ENCODE peak calls at places on chromosomes 5 and 9, in ten cellular contexts. One of them, this sample, is unnamed.

GRCh38 chr9:92617951-92618510 is 51.9 kb downstream of the IPPK start:
- DNase-seq in nephron progenitor cell: no peak
- DNase-seq in stimulated activated CD4-positive, alpha-beta T cell treated with anti-CD3 and anti-CD28 coated beads, TNF-alpha, amount 100 ng/mL, for 1 hour: no peak
- DNase-seq in NCI-H2081: no peak
- DNase-seq in psoas muscle: no peak
- DNase-seq in activated CD4-positive, alpha-beta memory T cell treated with anti-CD3 and anti-CD28 coated beads for 36 hours: no peak
- DNase-seq in anterior cingulate cortex: no peak
- DNase-seq in RCC 7860: no peak
- DNase-seq in CD8-positive, alpha-beta T cell: peak
- DNase-seq in BE2C: no peak
- DNase-seq in this sample: no peak

GRCh38 chr5:36755340-36755739 is 121.2 kb upstream of the NIPBL start:
- DNase-seq in CD8-positive, alpha-beta T cell: no peak
- DNase-seq in activated CD4-positive, alpha-beta memory T cell treated with anti-CD3 and anti-CD28 coated beads for 36 hours: no peak
- DNase-seq in anterior cingulate cortex: no peak
- DNase-seq in stimulated activated CD4-positive, alpha-beta T cell treated with anti-CD3 and anti-CD28 coated beads, TNF-alpha, amount 100 ng/mL, for 1 hour: no peak
- DNase-seq in NCI-H2081: no peak
- DNase-seq in nephron progenitor cell: no peak
- DNase-seq in BE2C: no peak
- DNase-seq in RCC 7860: no peak
- DNase-seq in psoas muscle: no peak
- DNase-seq in this sample: no peak

GRCh38 chr9:113964740-113965095 is 88.6 kb downstream of the ZNF618 start:
- DNase-seq in psoas muscle: no peak
- DNase-seq in CD8-positive, alpha-beta T cell: no peak
- DNase-seq in anterior cingulate cortex: no peak
- DNase-seq in BE2C: no peak
- DNase-seq in NCI-H2081: no peak
- DNase-seq in RCC 7860: no peak
- DNase-seq in nephron progenitor cell: no peak
- DNase-seq in activated CD4-positive, alpha-beta memory T cell treated with anti-CD3 and anti-CD28 coated beads for 36 hours: no peak
- DNase-seq in stimulated activated CD4-positive, alpha-beta T cell treated with anti-CD3 and anti-CD28 coated beads, TNF-alpha, amount 100 ng/mL, for 1 hour: no peak
- DNase-seq in this sample: peak

GRCh38 chr5:56569051-56569450 is 246.3 kb upstream of the MAP3K1 start:
- DNase-seq in anterior cingulate cortex: no peak
- DNase-seq in RCC 7860: no peak
- DNase-seq in activated CD4-positive, alpha-beta memory T cell treated with anti-CD3 and anti-CD28 coated beads for 36 hours: no peak
- DNase-seq in BE2C: no peak
- DNase-seq in CD8-positive, alpha-beta T cell: no peak
- DNase-seq in stimulated activated CD4-positive, alpha-beta T cell treated with anti-CD3 and anti-CD28 coated beads, TNF-alpha, amount 100 ng/mL, for 1 hour: no peak
- DNase-seq in psoas muscle: no peak
- DNase-seq in NCI-H2081: no peak
- DNase-seq in nephron progenitor cell: no peak
- DNase-seq in this sample: no peak

GRCh38 chr9:78054180-78054579 is 22.6 kb upstream of the GNAQ start:
- DNase-seq in nephron progenitor cell: no peak
- DNase-seq in CD8-positive, alpha-beta T cell: peak
- DNase-seq in RCC 7860: no peak
- DNase-seq in psoas muscle: no peak
- DNase-seq in activated CD4-positive, alpha-beta memory T cell treated with anti-CD3 and anti-CD28 coated beads for 36 hours: peak
- DNase-seq in NCI-H2081: no peak
- DNase-seq in anterior cingulate cortex: no peak
- DNase-seq in BE2C: no peak
- DNase-seq in stimulated activated CD4-positive, alpha-beta T cell treated with anti-CD3 and anti-CD28 coated beads, TNF-alpha, amount 100 ng/mL, for 1 hour: no peak
- DNase-seq in this sample: no peak

GRCh38 chr5:141734501-141735231 is 52.6 kb upstream of the ARAP3 start:
- DNase-seq in psoas muscle: no peak
- DNase-seq in stimulated activated CD4-positive, alpha-beta T cell treated with anti-CD3 and anti-CD28 coated beads, TNF-alpha, amount 100 ng/mL, for 1 hour: no peak
- DNase-seq in nephron progenitor cell: peak
- DNase-seq in BE2C: no peak
- DNase-seq in NCI-H2081: no peak
- DNase-seq in anterior cingulate cortex: no peak
- DNase-seq in CD8-positive, alpha-beta T cell: no peak
- DNase-seq in RCC 7860: no peak
- DNase-seq in activated CD4-positive, alpha-beta memory T cell treated with anti-CD3 and anti-CD28 coated beads for 36 hours: peak
- DNase-seq in this sample: no peak

GRCh38 chr9:82761911-82762310 is 301.0 kb downstream of the RASEF start:
- DNase-seq in anterior cingulate cortex: no peak
- DNase-seq in activated CD4-positive, alpha-beta memory T cell treated with anti-CD3 and anti-CD28 coated beads for 36 hours: no peak
- DNase-seq in nephron progenitor cell: no peak
- DNase-seq in RCC 7860: no peak
- DNase-seq in stimulated activated CD4-positive, alpha-beta T cell treated with anti-CD3 and anti-CD28 coated beads, TNF-alpha, amount 100 ng/mL, for 1 hour: no peak
- DNase-seq in psoas muscle: no peak
- DNase-seq in NCI-H2081: no peak
- DNase-seq in BE2C: no peak
- DNase-seq in CD8-positive, alpha-beta T cell: no peak
- DNase-seq in this sample: no peak

GRCh38 chr9:92342825-92343488 is 17.2 kb downstream of the CENPP start:
- DNase-seq in CD8-positive, alpha-beta T cell: no peak
- DNase-seq in anterior cingulate cortex: no peak
- DNase-seq in activated CD4-positive, alpha-beta memory T cell treated with anti-CD3 and anti-CD28 coated beads for 36 hours: no peak
- DNase-seq in NCI-H2081: no peak
- DNase-seq in psoas muscle: no peak
- DNase-seq in RCC 7860: no peak
- DNase-seq in BE2C: no peak
- DNase-seq in stimulated activated CD4-positive, alpha-beta T cell treated with anti-CD3 and anti-CD28 coated beads, TNF-alpha, amount 100 ng/mL, for 1 hour: no peak
- DNase-seq in nephron progenitor cell: no peak
- DNase-seq in this sample: no peak

GRCh38 chr9:79944991-79945390 is 373.2 kb downstream of the TLE4 start:
- DNase-seq in CD8-positive, alpha-beta T cell: no peak
- DNase-seq in stimulated activated CD4-positive, alpha-beta T cell treated with anti-CD3 and anti-CD28 coated beads, TNF-alpha, amount 100 ng/mL, for 1 hour: no peak
- DNase-seq in NCI-H2081: no peak
- DNase-seq in RCC 7860: no peak
- DNase-seq in BE2C: no peak
- DNase-seq in anterior cingulate cortex: no peak
- DNase-seq in nephron progenitor cell: no peak
- DNase-seq in activated CD4-positive, alpha-beta memory T cell treated with anti-CD3 and anti-CD28 coated beads for 36 hours: no peak
- DNase-seq in psoas muscle: no peak
- DNase-seq in this sample: no peak

GRCh38 chr9:131608469-131609115 is 63.3 kb downstream of the PRRT1B start:
- DNase-seq in nephron progenitor cell: peak
- DNase-seq in anterior cingulate cortex: no peak
- DNase-seq in NCI-H2081: no peak
- DNase-seq in stimulated activated CD4-positive, alpha-beta T cell treated with anti-CD3 and anti-CD28 coated beads, TNF-alpha, amount 100 ng/mL, for 1 hour: no peak
- DNase-seq in psoas muscle: peak
- DNase-seq in RCC 7860: peak
- DNase-seq in activated CD4-positive, alpha-beta memory T cell treated with anti-CD3 and anti-CD28 coated beads for 36 hours: no peak
- DNase-seq in CD8-positive, alpha-beta T cell: no peak
- DNase-seq in BE2C: no peak
- DNase-seq in this sample: no peak

GRCh38 chr5:147935032-147935431 is 28.7 kb upstream of the C5orf46 start:
- DNase-seq in activated CD4-positive, alpha-beta memory T cell treated with anti-CD3 and anti-CD28 coated beads for 36 hours: no peak
- DNase-seq in anterior cingulate cortex: no peak
- DNase-seq in CD8-positive, alpha-beta T cell: no peak
- DNase-seq in RCC 7860: no peak
- DNase-seq in psoas muscle: no peak
- DNase-seq in BE2C: no peak
- DNase-seq in stimulated activated CD4-positive, alpha-beta T cell treated with anti-CD3 and anti-CD28 coated beads, TNF-alpha, amount 100 ng/mL, for 1 hour: no peak
- DNase-seq in nephron progenitor cell: no peak
- DNase-seq in NCI-H2081: peak
- DNase-seq in this sample: peak

GRCh38 chr5:179731791-179732411 is 721 bp upstream of the MAML1 start:
- DNase-seq in activated CD4-positive, alpha-beta memory T cell treated with anti-CD3 and anti-CD28 coated beads for 36 hours: peak
- DNase-seq in psoas muscle: peak
- DNase-seq in RCC 7860: peak
- DNase-seq in BE2C: peak
- DNase-seq in anterior cingulate cortex: no peak
- DNase-seq in nephron progenitor cell: no peak
- DNase-seq in CD8-positive, alpha-beta T cell: peak
- DNase-seq in NCI-H2081: no peak
- DNase-seq in stimulated activated CD4-positive, alpha-beta T cell treated with anti-CD3 and anti-CD28 coated beads, TNF-alpha, amount 100 ng/mL, for 1 hour: no peak
- DNase-seq in this sample: no peak

GRCh38 chr5:2253063-2253653 is 370.4 kb upstream of the IRX4 start:
- DNase-seq in psoas muscle: no peak
- DNase-seq in RCC 7860: no peak
- DNase-seq in CD8-positive, alpha-beta T cell: no peak
- DNase-seq in NCI-H2081: no peak
- DNase-seq in anterior cingulate cortex: no peak
- DNase-seq in activated CD4-positive, alpha-beta memory T cell treated with anti-CD3 and anti-CD28 coated beads for 36 hours: no peak
- DNase-seq in BE2C: no peak
- DNase-seq in nephron progenitor cell: no peak
- DNase-seq in stimulated activated CD4-positive, alpha-beta T cell treated with anti-CD3 and anti-CD28 coated beads, TNF-alpha, amount 100 ng/mL, for 1 hour: no peak
- DNase-seq in this sample: no peak

GRCh38 chr9:27771803-27772545 is 198.7 kb upstream of the C9orf72 start:
- DNase-seq in NCI-H2081: peak
- DNase-seq in BE2C: no peak
- DNase-seq in anterior cingulate cortex: no peak
- DNase-seq in activated CD4-positive, alpha-beta memory T cell treated with anti-CD3 and anti-CD28 coated beads for 36 hours: no peak
- DNase-seq in CD8-positive, alpha-beta T cell: no peak
- DNase-seq in nephron progenitor cell: no peak
- DNase-seq in psoas muscle: no peak
- DNase-seq in stimulated activated CD4-positive, alpha-beta T cell treated with anti-CD3 and anti-CD28 coated beads, TNF-alpha, amount 100 ng/mL, for 1 hour: no peak
- DNase-seq in RCC 7860: no peak
- DNase-seq in this sample: no peak

GRCh38 chr9:101463397-101463796 is 27.8 kb upstream of the ALDOB start:
- DNase-seq in anterior cingulate cortex: no peak
- DNase-seq in stimulated activated CD4-positive, alpha-beta T cell treated with anti-CD3 and anti-CD28 coated beads, TNF-alpha, amount 100 ng/mL, for 1 hour: no peak
- DNase-seq in activated CD4-positive, alpha-beta memory T cell treated with anti-CD3 and anti-CD28 coated beads for 36 hours: no peak
- DNase-seq in NCI-H2081: no peak
- DNase-seq in CD8-positive, alpha-beta T cell: no peak
- DNase-seq in psoas muscle: no peak
- DNase-seq in BE2C: no peak
- DNase-seq in RCC 7860: no peak
- DNase-seq in nephron progenitor cell: no peak
- DNase-seq in this sample: no peak

GRCh38 chr9:4997196-4997595 is 12.1 kb downstream of the JAK2 start:
- DNase-seq in psoas muscle: no peak
- DNase-seq in activated CD4-positive, alpha-beta memory T cell treated with anti-CD3 and anti-CD28 coated beads for 36 hours: no peak
- DNase-seq in NCI-H2081: no peak
- DNase-seq in stimulated activated CD4-positive, alpha-beta T cell treated with anti-CD3 and anti-CD28 coated beads, TNF-alpha, amount 100 ng/mL, for 1 hour: no peak
- DNase-seq in BE2C: no peak
- DNase-seq in anterior cingulate cortex: no peak
- DNase-seq in nephron progenitor cell: no peak
- DNase-seq in CD8-positive, alpha-beta T cell: no peak
- DNase-seq in RCC 7860: no peak
- DNase-seq in this sample: no peak

This sample was measured in SK-N-MC.